ENCODE peak calls at places on chromosomes 2 and 18, in seven cellular contexts. Q, R, T, L, V, H and Y are unnamed samples.
A peak's percentile ranks its signal among the peaks of the same experiment; 100 is the strongest.

GRCh38 chr2:42844901-42845685 is 52.7 kb upstream of the HAAO start:
- DNase-seq in H (no peak), Q (no peak), T (peak; percentile 99), V (no peak), L (peak; percentile 38), R (peak; percentile 38), Y (peak; percentile 34)

GRCh38 chr2:38523728-38524437 is 78.8 kb downstream of the HNRNPLL start:
- DNase-seq in H (no peak), L (no peak), V (no peak), Q (peak; percentile 48), T (no peak), R (peak; percentile 80), Y (no peak)

GRCh38 chr18:23538870-23539269 is 35.6 kb downstream of the RMC1 start:
- DNase-seq in H (no peak), V (no peak), Q (no peak), R (no peak), T (no peak), L (peak; percentile 74), Y (no peak)

GRCh38 chr2:96839288-96839874 is 4.4 kb downstream of the ANKRD23 start:
- DNase-seq in R (peak; percentile 71), L (no peak), H (peak; percentile 43), T (no peak), Q (no peak), V (no peak), Y (no peak)

GRCh38 chr2:175690113-175690716 is 311.9 kb downstream of the LNPK start:
- DNase-seq in L (peak; percentile 50), T (peak; percentile 83), H (peak; percentile 37), R (peak; percentile 70), Q (no peak), V (peak; percentile 24), Y (peak; percentile 86)

GRCh38 chr2:15334650-15335326 is 226.3 kb downstream of the NBAS start:
- DNase-seq in Q (no peak), V (no peak), L (peak; percentile 82), T (peak; percentile 41), H (no peak), R (no peak), Y (peak; percentile 60)

GRCh38 chr2:18477333-18477732 is 83.1 kb downstream of the RDH14 start:
- DNase-seq in L (no peak), T (no peak), H (no peak), V (no peak), R (no peak), Q (no peak), Y (no peak)

GRCh38 chr2:240857039-240858008 is 11.3 kb upstream of the AGXT start:
- DNase-seq in T (no peak), R (peak; percentile 71), L (no peak), Q (no peak), H (peak; percentile 82), V (no peak), Y (no peak)

GRCh38 chr2:62197017-62197586 is 1.2 kb downstream of the B3GNT2 start:
- DNase-seq in H (peak; percentile 32), L (no peak), T (no peak), R (peak; percentile 62), Q (peak; percentile 38), V (no peak), Y (no peak)

GRCh38 chr2:5070257-5070656 is 621.9 kb upstream of the SOX11 start:
- DNase-seq in H (no peak), T (peak; percentile 15), L (no peak), R (no peak), Q (no peak), V (no peak), Y (no peak)

GRCh38 chr2:217638031-217638430 is 364.8 kb downstream of the TNS1 start:
- DNase-seq in R (no peak), V (no peak), L (no peak), Q (no peak), H (no peak), T (no peak), Y (no peak)

GRCh38 chr18:75754433-75754832 is 326.9 kb upstream of the SMIM21 start:
- DNase-seq in V (no peak), R (no peak), Q (no peak), L (no peak), H (no peak), T (no peak), Y (no peak)

GRCh38 chr2:127577503-127577902 is 42.0 kb downstream of the MYO7B start:
- DNase-seq in Q (no peak), L (no peak), T (no peak), H (no peak), V (no peak), R (peak; percentile 28), Y (no peak)

GRCh38 chr2:188042412-188042811 is 249.3 kb upstream of the GULP1 start:
- DNase-seq in T (peak; percentile 80), L (peak; percentile 85), V (no peak), R (no peak), Q (no peak), H (no peak), Y (peak; percentile 89)

GRCh38 chr2:172704072-172704936 is 31.3 kb upstream of the RAPGEF4 start:
- DNase-seq in T (peak; percentile 54), L (no peak), R (peak; percentile 51), Q (peak; percentile 38), H (no peak), V (no peak), Y (peak; percentile 28)

GRCh38 chr2:71609029-71609428 is 155.7 kb downstream of the DYSF start:
- DNase-seq in V (no peak), Q (no peak), H (no peak), L (no peak), T (no peak), R (peak; percentile 37), Y (no peak)

GRCh38 chr2:135744761-135745314 is 3.2 kb downstream of the UBXN4 start:
- DNase-seq in H (peak; percentile 16), V (peak; percentile 29), Q (peak; percentile 73), R (peak; percentile 73), T (peak; percentile 14), L (peak; percentile 6), Y (no peak)

GRCh38 chr2:121367246-121367900 is 82.4 kb upstream of the TFCP2L1 start:
- DNase-seq in V (no peak), R (no peak), L (no peak), Q (no peak), T (no peak), H (no peak), Y (no peak)

GRCh38 chr2:179613701-179614100 is 247.7 kb downstream of the ZNF385B start:
- DNase-seq in H (peak; percentile 16), T (peak; percentile 75), V (no peak), Q (no peak), L (no peak), R (no peak), Y (peak; percentile 19)

GRCh38 chr18:36695806-36696205 is 133.0 kb downstream of the TPGS2 start:
- DNase-seq in T (no peak), R (no peak), Q (no peak), V (no peak), H (no peak), L (no peak), Y (no peak)

GRCh38 chr2:231276986-231277385 is 78.6 kb downstream of the ARMC9 start:
- DNase-seq in R (no peak), H (no peak), T (no peak), L (no peak), V (no peak), Q (no peak), Y (no peak)

GRCh38 chr2:231371430-231372054 is 24.0 kb upstream of the B3GNT7 start:
- DNase-seq in H (no peak), R (no peak), T (no peak), Q (no peak), V (no peak), L (no peak), Y (no peak)

GRCh38 chr2:121103969-121104368 is 181.0 kb downstream of the TFCP2L1 start:
- DNase-seq in R (no peak), L (no peak), Q (no peak), V (no peak), H (no peak), T (no peak), Y (no peak)

GRCh38 chr2:95026471-95027368 is 1.2 kb downstream of the MAL start:
- DNase-seq in Q (no peak), L (no peak), T (no peak), V (no peak), R (peak; percentile 79), H (no peak), Y (no peak)
- H3K4me3 ChIP-seq in Q (peak overlapping the region; percentile 49), L (no peak overlapping the region), T (no peak overlapping the region), V (no peak overlapping the region), R (peak overlapping the region; percentile 23), H (no peak overlapping the region), Y (no peak overlapping the region)

GRCh38 chr2:122423934-122424333 is 668.5 kb downstream of the TSN start:
- DNase-seq in Q (no peak), R (no peak), T (no peak), V (no peak), H (no peak), L (no peak), Y (no peak)
- TF ChIP-seq CTCF in Q (no peak), R (no peak), T (no peak), V (no peak), H (no peak), L (no peak), Y (no peak)

GRCh38 chr2:233051241-233052149 is 8.6 kb upstream of the INPP5D start:
- DNase-seq in T (peak; percentile 79), R (peak; percentile 91), V (no peak), L (peak; percentile 79), H (peak; percentile 35), Q (no peak), Y (peak; percentile 94)
- H3K4me3 ChIP-seq in T (no peak overlapping the region), R (no peak overlapping the region), V (no peak overlapping the region), L (no peak overlapping the region), H (no peak overlapping the region), Q (no peak overlapping the region), Y (no peak overlapping the region)

GRCh38 chr2:48566582-48566981 is 36.6 kb downstream of the STON1 start:
- DNase-seq in R (peak; percentile 61), V (no peak), T (peak; percentile 40), L (peak; percentile 23), Q (peak; percentile 33), H (peak; percentile 19), Y (peak; percentile 36)
- TF ChIP-seq CTCF in R (peak; percentile 69), V (no peak), T (peak; percentile 49), L (peak; percentile 33), Q (peak; percentile 36), H (peak; percentile 28), Y (peak; percentile 59)

GRCh38 chr2:24011278-24012104 is 1.6 kb downstream of the MFSD2B start:
- DNase-seq in Q (no peak), H (no peak), T (no peak), L (no peak), R (no peak), V (no peak), Y (no peak)

GRCh38 chr2:24008672-24009366 is 1.1 kb upstream of the MFSD2B start:
- DNase-seq in T (no peak), Q (peak; percentile 56), L (no peak), V (no peak), H (no peak), R (no peak), Y (no peak)

GRCh38 chr2:24009367-24009679 is 562 bp upstream of the MFSD2B start:
- DNase-seq in Q (no peak), R (no peak), T (no peak), V (no peak), L (no peak), H (no peak), Y (no peak)

GRCh38 chr2:24009680-24010476 is at the start of gene MFSD2B:
- DNase-seq in Q (no peak), R (peak; percentile 62), V (no peak), H (no peak), L (peak; percentile 5), T (peak; percentile 13), Y (peak; percentile 11)

GRCh38 chr2:24010477-24011277 is 792 bp downstream of the MFSD2B start:
- DNase-seq in H (no peak), T (no peak), R (peak; percentile 75), Q (no peak), V (no peak), L (no peak), Y (no peak)
- H3K4me3 ChIP-seq in H (no peak overlapping the region), T (peak overlapping the region; percentile 55), R (peak overlapping the region; percentile 71), Q (no peak overlapping the region), V (no peak overlapping the region), L (peak overlapping the region; percentile 51), Y (peak overlapping the region; percentile 55)

GRCh38 chr2:239398536-239398935 is 2.3 kb downstream of the HDAC4 start:
- DNase-seq in L (no peak), H (no peak), Q (no peak), V (no peak), R (peak; percentile 52), T (no peak), Y (no peak)
- TF ChIP-seq CTCF in L (no peak), H (no peak), Q (no peak), V (no peak), R (no peak), T (no peak), Y (no peak)